ENCODE peak calls at places on chromosomes 11 and 22, in six cellular contexts. One of them, this sample, is unnamed.

GRCh38 chr11:36948445-36949171 is 350.6 kb upstream of the RAG2 start:
- DNase-seq in neuronal stem cell: no peak
- DNase-seq in IMR-90: no peak
- DNase-seq in mesenchymal stem cell: peak
- DNase-seq in trophoblast cell: no peak
- DNase-seq in H9: no peak
- DNase-seq in this sample: no peak

GRCh38 chr11:118522571-118523072 is 4.7 kb upstream of the TTC36 start:
- DNase-seq in neuronal stem cell: no peak
- DNase-seq in IMR-90: peak
- DNase-seq in mesenchymal stem cell: peak
- DNase-seq in trophoblast cell: no peak
- DNase-seq in H9: peak
- DNase-seq in this sample: no peak

GRCh38 chr11:94821439-94821838 is 53.3 kb downstream of the AMOTL1 start:
- DNase-seq in neuronal stem cell: no peak
- DNase-seq in IMR-90: no peak
- DNase-seq in mesenchymal stem cell: no peak
- DNase-seq in trophoblast cell: no peak
- DNase-seq in H9: no peak
- DNase-seq in this sample: no peak

GRCh38 chr11:64251986-64252837 is 882 bp downstream of the PLCB3 start:
- DNase-seq in neuronal stem cell: no peak
- DNase-seq in IMR-90: no peak
- DNase-seq in mesenchymal stem cell: peak
- DNase-seq in trophoblast cell: no peak
- DNase-seq in H9: no peak
- DNase-seq in this sample: no peak

GRCh38 chr22:37241351-37242142 is 2.5 kb downstream of the RAC2 start:
- DNase-seq in neuronal stem cell: no peak
- DNase-seq in IMR-90: no peak
- DNase-seq in mesenchymal stem cell: no peak
- DNase-seq in trophoblast cell: no peak
- DNase-seq in H9: no peak
- DNase-seq in this sample: no peak

GRCh38 chr11:8085006-8085645 is 4.1 kb downstream of the TUB start:
- DNase-seq in neuronal stem cell: no peak
- DNase-seq in IMR-90: no peak
- DNase-seq in mesenchymal stem cell: no peak
- DNase-seq in trophoblast cell: no peak
- DNase-seq in H9: no peak
- DNase-seq in this sample: no peak

GRCh38 chr11:126115253-126115540 is 52.5 kb upstream of the CDON start:
- DNase-seq in neuronal stem cell: no peak
- DNase-seq in IMR-90: no peak
- DNase-seq in mesenchymal stem cell: peak
- DNase-seq in trophoblast cell: no peak
- DNase-seq in H9: no peak
- DNase-seq in this sample: no peak

GRCh38 chr11:85947431-85948272 is 92.5 kb downstream of the CCDC83 start:
- DNase-seq in neuronal stem cell: no peak
- DNase-seq in IMR-90: peak
- DNase-seq in mesenchymal stem cell: peak
- DNase-seq in trophoblast cell: peak
- DNase-seq in H9: no peak
- DNase-seq in this sample: no peak

GRCh38 chr11:115503886-115504278 is 333 bp downstream of the CADM1 start:
- DNase-seq in neuronal stem cell: no peak
- DNase-seq in IMR-90: no peak
- DNase-seq in mesenchymal stem cell: no peak
- DNase-seq in trophoblast cell: no peak
- DNase-seq in H9: no peak
- DNase-seq in this sample: no peak

GRCh38 chr22:39629851-39630250 is 59.3 kb downstream of the CACNA1I start:
- DNase-seq in neuronal stem cell: no peak
- DNase-seq in IMR-90: no peak
- DNase-seq in mesenchymal stem cell: no peak
- DNase-seq in trophoblast cell: no peak
- DNase-seq in H9: no peak
- DNase-seq in this sample: no peak

GRCh38 chr11:102138677-102139076 is 28.4 kb downstream of the YAP1 start:
- DNase-seq in neuronal stem cell: no peak
- DNase-seq in IMR-90: peak
- DNase-seq in mesenchymal stem cell: peak
- DNase-seq in trophoblast cell: peak
- DNase-seq in H9: no peak
- DNase-seq in this sample: no peak

GRCh38 chr11:130518164-130518563 is 69.7 kb downstream of the ADAMTS15 start:
- DNase-seq in neuronal stem cell: no peak
- DNase-seq in IMR-90: no peak
- DNase-seq in mesenchymal stem cell: no peak
- DNase-seq in trophoblast cell: no peak
- DNase-seq in H9: no peak
- DNase-seq in this sample: no peak

GRCh38 chr11:89184021-89184420 is 6.3 kb downstream of the TYR start:
- DNase-seq in neuronal stem cell: no peak
- DNase-seq in IMR-90: peak
- DNase-seq in mesenchymal stem cell: no peak
- DNase-seq in trophoblast cell: peak
- DNase-seq in H9: no peak
- DNase-seq in this sample: no peak

GRCh38 chr11:66868726-66869291 is 11.9 kb downstream of the LRFN4 start:
- DNase-seq in neuronal stem cell: peak
- DNase-seq in IMR-90: no peak
- DNase-seq in mesenchymal stem cell: no peak
- DNase-seq in trophoblast cell: peak
- DNase-seq in H9: peak
- DNase-seq in this sample: peak

GRCh38 chr22:43333978-43334377 is 9.2 kb downstream of the SCUBE1 start:
- DNase-seq in neuronal stem cell: no peak
- DNase-seq in IMR-90: no peak
- DNase-seq in mesenchymal stem cell: no peak
- DNase-seq in trophoblast cell: no peak
- DNase-seq in H9: no peak
- DNase-seq in this sample: no peak

GRCh38 chr22:43334378-43334777 is 8.8 kb downstream of the SCUBE1 start:
- DNase-seq in neuronal stem cell: no peak
- DNase-seq in IMR-90: no peak
- DNase-seq in mesenchymal stem cell: no peak
- DNase-seq in trophoblast cell: no peak
- DNase-seq in H9: no peak
- DNase-seq in this sample: no peak

GRCh38 chr22:43331064-43331435 is 12.1 kb downstream of the SCUBE1 start:
- DNase-seq in neuronal stem cell: no peak
- DNase-seq in IMR-90: no peak
- DNase-seq in mesenchymal stem cell: no peak
- DNase-seq in trophoblast cell: no peak
- DNase-seq in H9: no peak
- DNase-seq in this sample: no peak

GRCh38 chr22:43331698-43332097 is 11.5 kb downstream of the SCUBE1 start:
- DNase-seq in neuronal stem cell: no peak
- DNase-seq in IMR-90: no peak
- DNase-seq in mesenchymal stem cell: no peak
- DNase-seq in trophoblast cell: no peak
- DNase-seq in H9: no peak
- DNase-seq in this sample: no peak

DNA sequence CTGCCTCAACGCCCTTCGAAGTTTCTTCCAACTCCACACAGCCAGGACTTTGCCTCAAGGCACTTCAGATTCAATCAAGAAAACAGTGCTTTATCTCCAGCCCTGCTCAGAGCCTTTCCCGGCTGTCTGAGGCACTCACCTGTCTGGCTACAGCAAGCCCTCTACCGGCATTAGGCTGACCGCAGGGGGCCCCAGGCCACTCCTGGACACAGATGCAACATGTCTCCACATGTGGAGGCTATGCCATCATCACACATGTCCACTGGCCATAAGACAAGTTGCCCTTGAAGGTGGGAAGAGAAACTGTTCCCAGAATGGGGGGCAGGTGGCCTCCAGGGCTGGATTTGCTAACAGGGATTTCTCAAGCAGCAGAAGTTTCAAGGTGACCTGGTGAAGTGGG is 10.0 kb downstream of the SCUBE1 start:
- DNase-seq in neuronal stem cell: no peak
- DNase-seq in IMR-90: no peak
- DNase-seq in mesenchymal stem cell: no peak
- DNase-seq in trophoblast cell: no peak
- DNase-seq in H9: no peak
- DNase-seq in this sample: no peak
- H4K91ac ChIP-seq in neuronal stem cell: no peak
- H4K91ac ChIP-seq in IMR-90: no peak
- H4K91ac ChIP-seq in mesenchymal stem cell: no peak
- H4K91ac ChIP-seq in trophoblast cell: no peak
- H4K91ac ChIP-seq in H9: no peak
- H4K91ac ChIP-seq in this sample: no peak

GRCh38 chr22:32018056-32018455 is 25.0 kb upstream of the SLC5A1 start:
- DNase-seq in neuronal stem cell: no peak
- DNase-seq in IMR-90: no peak
- DNase-seq in mesenchymal stem cell: no peak
- DNase-seq in trophoblast cell: peak
- DNase-seq in H9: no peak
- DNase-seq in this sample: no peak
- H4K91ac ChIP-seq in neuronal stem cell: no peak
- H4K91ac ChIP-seq in IMR-90: no peak
- H4K91ac ChIP-seq in mesenchymal stem cell: no peak
- H4K91ac ChIP-seq in trophoblast cell: no peak
- H4K91ac ChIP-seq in H9: no peak
- H4K91ac ChIP-seq in this sample: no peak

GRCh38 chr11:87428266-87428665 is 390.5 kb downstream of the TMEM135 start:
- DNase-seq in neuronal stem cell: no peak
- DNase-seq in IMR-90: peak
- DNase-seq in mesenchymal stem cell: no peak
- DNase-seq in trophoblast cell: peak
- DNase-seq in H9: no peak
- DNase-seq in this sample: no peak

GRCh38 chr11:87432006-87432405 is 394.3 kb downstream of the TMEM135 start:
- DNase-seq in neuronal stem cell: no peak
- DNase-seq in IMR-90: peak
- DNase-seq in mesenchymal stem cell: peak
- DNase-seq in trophoblast cell: no peak
- DNase-seq in H9: no peak
- DNase-seq in this sample: no peak

GRCh38 chr11:87430821-87431220 is 393.1 kb downstream of the TMEM135 start:
- DNase-seq in neuronal stem cell: no peak
- DNase-seq in IMR-90: no peak
- DNase-seq in mesenchymal stem cell: no peak
- DNase-seq in trophoblast cell: no peak
- DNase-seq in H9: no peak
- DNase-seq in this sample: no peak

GRCh38 chr11:87425943-87426342 is 388.2 kb downstream of the TMEM135 start:
- DNase-seq in neuronal stem cell: no peak
- DNase-seq in IMR-90: peak
- DNase-seq in mesenchymal stem cell: no peak
- DNase-seq in trophoblast cell: no peak
- DNase-seq in H9: no peak
- DNase-seq in this sample: no peak

DNA sequence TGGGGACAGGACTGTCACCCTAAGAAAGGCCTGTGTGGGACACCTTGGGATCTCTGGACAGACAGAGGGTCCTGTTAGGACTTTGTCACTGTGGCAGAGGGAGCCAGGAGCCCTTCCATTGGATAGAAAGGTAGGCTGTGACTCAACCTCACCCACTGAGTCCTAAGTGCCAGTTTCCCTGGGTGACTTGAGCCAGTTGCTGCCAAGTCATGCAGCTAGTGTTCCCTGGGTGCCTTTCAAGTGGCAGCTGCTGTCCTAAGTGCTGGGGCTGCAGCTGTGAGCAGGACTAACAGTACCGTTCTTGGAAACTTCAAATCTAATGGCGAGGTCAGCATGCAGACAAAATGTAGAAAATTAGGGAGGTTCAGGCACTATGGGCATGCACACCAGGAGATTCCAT is 393.7 kb downstream of the TMEM135 start:
- DNase-seq in neuronal stem cell: no peak
- DNase-seq in IMR-90: no peak
- DNase-seq in mesenchymal stem cell: no peak
- DNase-seq in trophoblast cell: no peak
- DNase-seq in H9: no peak
- DNase-seq in this sample: no peak
- H4K91ac ChIP-seq in neuronal stem cell: no peak
- H4K91ac ChIP-seq in IMR-90: peak
- H4K91ac ChIP-seq in mesenchymal stem cell: no peak
- H4K91ac ChIP-seq in trophoblast cell: no peak
- H4K91ac ChIP-seq in H9: no peak
- H4K91ac ChIP-seq in this sample: no peak

GRCh38 chr22:46674367-46674781 is 54.2 kb downstream of the GRAMD4 start:
- DNase-seq in neuronal stem cell: no peak
- DNase-seq in IMR-90: no peak
- DNase-seq in mesenchymal stem cell: no peak
- DNase-seq in trophoblast cell: no peak
- DNase-seq in H9: no peak
- DNase-seq in this sample: no peak

GRCh38 chr22:46673205-46673604 is 53.0 kb downstream of the GRAMD4 start:
- DNase-seq in neuronal stem cell: no peak
- DNase-seq in IMR-90: no peak
- DNase-seq in mesenchymal stem cell: no peak
- DNase-seq in trophoblast cell: no peak
- DNase-seq in H9: no peak
- DNase-seq in this sample: no peak

GRCh38 chr22:46673677-46674236 is 53.6 kb downstream of the GRAMD4 start:
- DNase-seq in neuronal stem cell: no peak
- DNase-seq in IMR-90: no peak
- DNase-seq in mesenchymal stem cell: no peak
- DNase-seq in trophoblast cell: no peak
- DNase-seq in H9: no peak
- DNase-seq in this sample: no peak

GRCh38 chr22:46671824-46672432 is 51.7 kb downstream of the GRAMD4 start:
- DNase-seq in neuronal stem cell: no peak
- DNase-seq in IMR-90: no peak
- DNase-seq in mesenchymal stem cell: no peak
- DNase-seq in trophoblast cell: no peak
- DNase-seq in H9: no peak
- DNase-seq in this sample: no peak

GRCh38 chr22:46672731-46673130 is 52.5 kb downstream of the GRAMD4 start:
- DNase-seq in neuronal stem cell: no peak
- DNase-seq in IMR-90: no peak
- DNase-seq in mesenchymal stem cell: no peak
- DNase-seq in trophoblast cell: peak
- DNase-seq in H9: no peak
- DNase-seq in this sample: no peak
- H4K91ac ChIP-seq in neuronal stem cell: no peak
- H4K91ac ChIP-seq in IMR-90: no peak
- H4K91ac ChIP-seq in mesenchymal stem cell: no peak
- H4K91ac ChIP-seq in trophoblast cell: no peak
- H4K91ac ChIP-seq in H9: no peak
- H4K91ac ChIP-seq in this sample: no peak

GRCh38 chr11:112837162-112837826 is 123.9 kb upstream of the NCAM1 start:
- DNase-seq in neuronal stem cell: no peak
- DNase-seq in IMR-90: no peak
- DNase-seq in mesenchymal stem cell: no peak
- DNase-seq in trophoblast cell: no peak
- DNase-seq in H9: peak
- DNase-seq in this sample: no peak
- H4K91ac ChIP-seq in neuronal stem cell: no peak
- H4K91ac ChIP-seq in IMR-90: no peak
- H4K91ac ChIP-seq in mesenchymal stem cell: no peak
- H4K91ac ChIP-seq in trophoblast cell: no peak
- H4K91ac ChIP-seq in H9: no peak
- H4K91ac ChIP-seq in this sample: no peak

GRCh38 chr11:100692290-100692689 is 5.2 kb downstream of the ARHGAP42 start:
- DNase-seq in neuronal stem cell: no peak
- DNase-seq in IMR-90: no peak
- DNase-seq in mesenchymal stem cell: no peak
- DNase-seq in trophoblast cell: no peak
- DNase-seq in H9: no peak
- DNase-seq in this sample: no peak
- H4K91ac ChIP-seq in neuronal stem cell: no peak
- H4K91ac ChIP-seq in IMR-90: no peak
- H4K91ac ChIP-seq in mesenchymal stem cell: no peak
- H4K91ac ChIP-seq in trophoblast cell: no peak
- H4K91ac ChIP-seq in H9: no peak
- H4K91ac ChIP-seq in this sample: no peak